ENCODE peak calls at places on chromosome 17, in five cellular contexts. M is RPMI7951; P is stimulated activated CD4-positive, alpha-beta T cell treated with anti-CD3 and anti-CD28 coated beads, Interleukin-4, amount 100 ng/mL, for 4 hours; Q is occipital lobe; K is Karpas-422. H is an unnamed sample.

GRCh38 chr17:35312790-35313711 is 60.4 kb downstream of the SLFN11 start:
- DNase-seq in P (peak; percentile 79), M (peak; percentile 61), K (peak; percentile 79), Q (no peak), H (peak; percentile 53)

GRCh38 chr17:45895969-45896793 is 1.8 kb downstream of the MAPT start:
- DNase-seq in Q (no peak), P (no peak), K (no peak), M (no peak), H (no peak)

GRCh38 chr17:373616-374225 is 21.1 kb upstream of the RPH3AL start:
- DNase-seq in K (no peak), P (no peak), M (no peak), Q (no peak), H (no peak)

GRCh38 chr17:50950002-50950877 is 84.1 kb upstream of the TOB1 start:
- DNase-seq in Q (peak; percentile 53), M (peak; percentile 84), P (peak; percentile 31), K (peak; percentile 64), H (no peak)

GRCh38 chr17:75102385-75102821 is 7.4 kb upstream of the ARMC7 start:
- DNase-seq in K (peak; percentile 79), Q (no peak), P (no peak), M (no peak), H (no peak)

GRCh38 chr17:8563981-8564602 is 66.4 kb downstream of the MYH10 start:
- DNase-seq in K (no peak), Q (no peak), M (no peak), P (no peak), H (no peak)

GRCh38 chr17:49518346-49519078 is 23.4 kb downstream of the NGFR start:
- DNase-seq in P (no peak), Q (no peak), K (no peak), M (no peak), H (no peak)

GRCh38 chr17:614637-615546 is 99.7 kb downstream of the VPS53 start:
- DNase-seq in M (peak; percentile 41), P (no peak), K (peak; percentile 27), Q (no peak), H (no peak)

GRCh38 chr17:72878975-72879660 is 213.4 kb downstream of the SLC39A11 start:
- DNase-seq in K (no peak), Q (no peak), P (no peak), M (no peak), H (no peak)

GRCh38 chr17:3984719-3985444 is 20.6 kb upstream of the ATP2A3 start:
- DNase-seq in M (no peak), Q (no peak), P (no peak), K (no peak), H (no peak)

GRCh38 chr17:77579717-77580116 is 378.8 kb upstream of the TNRC6C start:
- DNase-seq in Q (no peak), M (no peak), P (no peak), K (peak; percentile 46), H (no peak)

GRCh38 chr17:7477392-7478275 is 1.8 kb downstream of the ZBTB4 start:
- DNase-seq in M (peak; percentile 90), P (peak; percentile 40), Q (peak; percentile 45), K (no peak), H (no peak)

GRCh38 chr17:58284613-58285421 is 4.1 kb upstream of the MPO start:
- DNase-seq in Q (no peak), P (no peak), K (no peak), M (no peak), H (no peak)

GRCh38 chr17:79154446-79154845 is 79.8 kb downstream of the ENGASE start:
- DNase-seq in K (no peak), P (no peak), M (no peak), Q (no peak), H (no peak)

GRCh38 chr17:10337976-10338375 is 34.8 kb downstream of the MYH13 start:
- DNase-seq in K (no peak), P (no peak), M (peak; percentile 16), Q (no peak), H (no peak)

GRCh38 chr17:31534223-31534888 is 142.9 kb downstream of the RAB11FIP4 start:
- DNase-seq in M (no peak), P (no peak), K (no peak), Q (no peak), H (no peak)

GRCh38 chr17:1673041-1673790 is 11.5 kb downstream of the PRPF8 start:
- DNase-seq in K (no peak), M (no peak), Q (no peak), P (peak; percentile 4), H (no peak)

GRCh38 chr17:83092931-83093330 is 13.5 kb downstream of the METRNL start:
- DNase-seq in Q (no peak), M (no peak), P (no peak), K (no peak), H (no peak)

GRCh38 chr17:53722407-53722806 is 100.3 kb upstream of the KIF2B start:
- DNase-seq in P (no peak), M (peak; percentile 97), Q (no peak), K (no peak), H (no peak)

GRCh38 chr17:38419508-38419981 is 8.7 kb upstream of the ARHGAP23 start:
- DNase-seq in K (no peak), P (no peak), M (no peak), Q (no peak), H (no peak)

GRCh38 chr17:36608280-36608679 is 6.9 kb downstream of the MRM1 start:
- DNase-seq in M (no peak), Q (no peak), P (no peak), K (no peak), H (no peak)

GRCh38 chr17:58314706-58315015 is 13.9 kb downstream of the TSPOAP1 start:
- DNase-seq in K (no peak), P (no peak), M (no peak), Q (no peak), H (no peak)

GRCh38 chr17:45073414-45074070 is 12.4 kb downstream of the NMT1 start:
- DNase-seq in K (no peak), Q (no peak), M (no peak), P (no peak), H (no peak)

GRCh38 chr17:4536742-4537411 is 18.3 kb downstream of the MYBBP1A start:
- DNase-seq in M (peak; percentile 9), P (no peak), K (no peak), Q (no peak), H (no peak)

GRCh38 chr17:19753661-19754463 is 5.8 kb upstream of the ALDH3A1 start:
- DNase-seq in Q (peak; percentile 17), P (no peak), M (peak; percentile 49), K (no peak), H (no peak)

GRCh38 chr17:74758846-74759163 is 10.4 kb downstream of the NHERF1 start:
- DNase-seq in Q (no peak), K (no peak), M (no peak), P (no peak), H (no peak)

GRCh38 chr17:65856865-65857264 is 295.4 kb upstream of the AXIN2 start:
- DNase-seq in M (no peak), K (no peak), Q (no peak), P (no peak), H (no peak)

GRCh38 chr17:17495448-17496188 is 577 bp downstream of the RASD1 start:
- DNase-seq in K (no peak), Q (peak; percentile 55), M (no peak), P (peak; percentile 11), H (no peak)

H was measured in activated B cell treated with CpG ODN at 0.5 μM for 24 hours.